ENCODE peak calls at places on chromosomes 7 and 10, in four cellular contexts. J is K562, K is HepG2, X is SK-N-SH. Y is an unnamed sample.

GRCh38 chr7:42198296-42198695 is 38.7 kb downstream of the GLI3 start:
- DNase-seq in X (no peak), J (no peak), K (no peak), Y (no peak)

GRCh38 chr7:99141334-99141733 is 2.6 kb downstream of the SMURF1 start:
- DNase-seq in K (no peak), X (no peak), J (no peak), Y (no peak)

GRCh38 chr10:52956861-52957260 is 184.3 kb upstream of the MBL2 start:
- DNase-seq in J (no peak), X (no peak), K (no peak), Y (no peak)

GRCh38 chr10:88181902-88182671 is 318.7 kb downstream of the PTEN start:
- DNase-seq in X (no peak), J (no peak), K (no peak), Y (no peak)

GRCh38 chr10:95445223-95445836 is 115.8 kb downstream of the SORBS1 start:
- DNase-seq in J (no peak), K (no peak), X (no peak), Y (peak)

GRCh38 chr7:44094796-44095592 is 9.2 kb upstream of the AEBP1 start:
- DNase-seq in X (no peak), J (no peak), K (no peak), Y (no peak)

GRCh38 chr7:78529392-78529791 is 730.8 kb downstream of the PHTF2 start:
- DNase-seq in K (no peak), J (no peak), X (no peak), Y (no peak)

GRCh38 chr10:42939237-42939636 is 137.6 kb upstream of the RET start:
- DNase-seq in X (peak), J (no peak), K (no peak), Y (no peak)

GRCh38 chr10:28940158-28940888 is 263.0 kb downstream of the BAMBI start:
- DNase-seq in J (no peak), K (peak), X (no peak), Y (no peak)

GRCh38 chr10:59678884-59679301 is 30.8 kb downstream of the SLC16A9 start:
- DNase-seq in J (no peak), X (no peak), K (no peak), Y (no peak)

GRCh38 chr10:3886666-3887251 is 101.8 kb upstream of the KLF6 start:
- DNase-seq in K (peak), J (no peak), X (peak), Y (no peak)

GRCh38 chr10:69721690-69722310 is 79.9 kb upstream of the COL13A1 start:
- DNase-seq in K (no peak), J (no peak), X (no peak), Y (no peak)

GRCh38 chr7:131898418-131898817 is 342.0 kb upstream of the PODXL start:
- DNase-seq in K (no peak), J (no peak), X (no peak), Y (no peak)

GRCh38 chr10:110680473-110681020 is 36.4 kb downstream of the RBM20 start:
- DNase-seq in J (no peak), K (no peak), X (no peak), Y (no peak)

GRCh38 chr10:10680496-10680895 is 337.2 kb upstream of the CELF2 start:
- DNase-seq in K (no peak), X (no peak), J (no peak), Y (no peak)

GRCh38 chr10:85098835-85099521 is 770.6 kb downstream of the CCSER2 start:
- DNase-seq in X (no peak), K (no peak), J (no peak), Y (no peak)

GRCh38 chr10:3877092-3878000 is 92.3 kb upstream of the KLF6 start:
- DNase-seq in X (no peak), J (no peak), K (no peak), Y (no peak)

GRCh38 chr7:150444141-150444540 is 6.3 kb upstream of the GIMAP8 start:
- DNase-seq in K (no peak), J (no peak), X (no peak), Y (no peak)

GRCh38 chr7:20075415-20075814 is 141.8 kb downstream of the MACC1 start:
- DNase-seq in J (no peak), X (no peak), K (no peak), Y (no peak)

GRCh38 chr10:125209591-125210373 is 49.4 kb upstream of the CTBP2 start:
- DNase-seq in J (no peak), X (no peak), K (no peak), Y (no peak)

GRCh38 chr7:50411333-50412028 is 38.7 kb downstream of the FIGNL1 start:
- DNase-seq in J (no peak), K (no peak), X (no peak), Y (no peak)

GRCh38 chr7:95865716-95866371 is 93.5 kb downstream of the DYNC1I1 start:
- DNase-seq in X (no peak), K (peak), J (peak), Y (peak)

GRCh38 chr7:79452032-79452494 is 1.4 kb downstream of the MAGI2 start:
- DNase-seq in J (no peak), X (peak), K (peak), Y (no peak)

GRCh38 chr7:158019726-158020705 is 567.6 kb downstream of the PTPRN2 start:
- DNase-seq in X (no peak), J (no peak), K (no peak), Y (no peak)

GRCh38 chr7:116786791-116787443 is 75.5 kb upstream of the CAPZA2 start:
- DNase-seq in K (peak), J (peak), X (no peak), Y (no peak)

GRCh38 chr10:29896053-29896452 is 163.3 kb downstream of the JCAD start:
- DNase-seq in K (no peak), J (no peak), X (no peak), Y (no peak)

GRCh38 chr10:52951819-52952218 is 179.2 kb upstream of the MBL2 start:
- DNase-seq in X (no peak), K (peak), J (peak), Y (no peak)

GRCh38 chr7:55019691-55020480 is 1.1 kb downstream of the EGFR start:
- DNase-seq in J (no peak), X (peak), K (no peak), Y (no peak)

GRCh38 chr10:33385016-33385415 is 50.5 kb upstream of the NRP1 start:
- DNase-seq in J (no peak), K (no peak), X (no peak), Y (no peak)

GRCh38 chr7:44757311-44757710 is 8.7 kb downstream of the ZMIZ2 start:
- DNase-seq in X (peak), J (no peak), K (no peak), Y (no peak)

GRCh38 chr7:610531-611280 is 91.1 kb upstream of the PDGFA start:
- DNase-seq in K (no peak), X (no peak), J (peak), Y (no peak)

GRCh38 chr7:149872419-149873073 is 1.2 kb upstream of the ATP6V0E2 start:
- DNase-seq in X (peak), J (peak), K (peak), Y (no peak)

GRCh38 chr10:118447478-118447877 is 105.4 kb upstream of the FAM204A start:
- DNase-seq in K (no peak), J (no peak), X (peak), Y (no peak)
- H2AFZ ChIP-seq in K (no peak), J (no peak), X (no peak), Y (no peak)

GRCh38 chr10:49010831-49011230 is 71.2 kb upstream of the LRRC18 start:
- DNase-seq in J (no peak), K (no peak), X (no peak), Y (no peak)

GRCh38 chr10:49009231-49009979 is 69.8 kb upstream of the LRRC18 start:
- DNase-seq in J (peak), K (no peak), X (no peak), Y (no peak)

GRCh38 chr10:49012603-49013002 is 73.0 kb upstream of the LRRC18 start:
- DNase-seq in X (no peak), J (no peak), K (no peak), Y (no peak)

GRCh38 chr10:49010295-49010694 is 70.7 kb upstream of the LRRC18 start:
- DNase-seq in J (no peak), K (no peak), X (no peak), Y (no peak)

GRCh38 chr10:49011756-49012155 is 72.1 kb upstream of the LRRC18 start:
- DNase-seq in X (no peak), J (no peak), K (no peak), Y (no peak)
- TF ChIP-seq ELF1 in X (no peak), J (no peak), K (no peak), Y (no peak)

DNA sequence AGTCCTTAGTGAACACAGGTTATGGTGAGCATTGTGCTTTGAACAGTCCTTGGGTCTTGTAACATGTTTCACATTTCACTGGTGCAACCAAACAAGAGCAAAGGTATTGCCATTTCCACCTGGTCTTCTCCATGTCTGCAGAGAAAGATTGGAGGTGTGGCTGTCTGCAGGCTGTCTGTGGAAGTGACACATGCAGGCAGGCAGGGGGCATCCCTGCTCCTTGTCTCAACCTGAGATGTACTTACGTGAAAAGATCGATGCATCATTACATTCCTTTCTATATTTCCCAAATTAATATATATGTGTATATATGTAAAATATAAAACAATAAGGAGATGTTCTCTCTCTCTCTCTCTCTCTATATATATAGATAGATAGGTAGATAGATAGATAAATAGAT is 54.3 kb downstream of the LRRC18 start:
- DNase-seq in J (peak), K (peak), X (peak), Y (peak)
- H2AFZ ChIP-seq in J (no peak), K (no peak), X (no peak), Y (no peak)

GRCh38 chr7:27777662-27778061 is 37.7 kb downstream of the TAX1BP1 start:
- DNase-seq in K (no peak), J (no peak), X (no peak), Y (no peak)

GRCh38 chr7:27779873-27780272 is 39.9 kb downstream of the TAX1BP1 start:
- DNase-seq in J (no peak), X (no peak), K (no peak), Y (no peak)

GRCh38 chr7:27775772-27776171 is 35.8 kb downstream of the TAX1BP1 start:
- DNase-seq in K (no peak), X (no peak), J (peak), Y (no peak)

GRCh38 chr7:27771111-27771510 is 31.1 kb downstream of the TAX1BP1 start:
- DNase-seq in X (no peak), K (no peak), J (no peak), Y (peak)

GRCh38 chr7:27774717-27775328 is 34.9 kb downstream of the TAX1BP1 start:
- DNase-seq in J (peak), K (peak), X (peak), Y (peak)
- TF ChIP-seq ELF1 in J (no peak), K (no peak), X (no peak), Y (no peak)

GRCh38 chr7:94602181-94602580 is 53.8 kb downstream of the SGCE start:
- DNase-seq in X (no peak), J (no peak), K (no peak), Y (no peak)
- H2AFZ ChIP-seq in X (no peak), J (no peak), K (no peak), Y (no peak)

DNA sequence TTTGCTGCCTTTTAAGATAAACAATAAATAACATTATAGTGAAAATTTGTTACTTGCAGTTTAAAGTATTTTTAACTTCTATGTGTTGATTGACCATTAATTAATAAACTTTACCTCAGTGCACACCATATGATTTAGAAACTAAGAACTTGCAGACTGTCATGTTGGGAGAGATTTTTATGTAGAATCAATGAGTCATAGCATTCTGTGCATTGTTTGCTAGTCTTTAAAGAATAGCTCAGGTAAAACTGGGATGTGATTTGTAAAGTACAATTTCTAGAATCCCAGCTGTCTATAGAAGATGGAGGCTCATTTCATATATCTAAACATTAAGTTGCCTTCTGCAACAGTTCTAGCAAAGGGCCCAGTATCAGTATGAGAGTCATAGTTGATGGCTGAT is 199.6 kb upstream of the SEMA3A start:
- DNase-seq in X (no peak), K (no peak), J (no peak), Y (no peak)
- TF ChIP-seq ELF1 in X (no peak), K (no peak), J (no peak), Y (no peak)